ENCODE peak calls at places on chromosomes 7 and 10, in ten cellular contexts. One of them, this sample, is unnamed.

GRCh38 chr10:44882146-44882720 is 28.9 kb upstream of the TMEM72 start:
- DNase-seq in fibroblast of the aortic adventitia: no peak
- DNase-seq in astrocyte of the spinal cord: no peak
- DNase-seq in foreskin fibroblast: no peak
- DNase-seq in neural progenitor cell: no peak
- DNase-seq in WTC11: no peak
- DNase-seq in GM10248: no peak
- DNase-seq in fibroblast of mammary gland: no peak
- DNase-seq in transverse colon: no peak
- DNase-seq in mucosa of descending colon: no peak
- DNase-seq in this sample: no peak

GRCh38 chr10:98217793-98218192 is 50.2 kb downstream of the LOXL4 start:
- DNase-seq in fibroblast of the aortic adventitia: no peak
- DNase-seq in astrocyte of the spinal cord: no peak
- DNase-seq in foreskin fibroblast: no peak
- DNase-seq in neural progenitor cell: no peak
- DNase-seq in WTC11: no peak
- DNase-seq in GM10248: no peak
- DNase-seq in fibroblast of mammary gland: no peak
- DNase-seq in transverse colon: no peak
- DNase-seq in mucosa of descending colon: no peak
- DNase-seq in this sample: no peak

GRCh38 chr10:47404446-47404845 is 20.4 kb upstream of the ZNF488 start:
- DNase-seq in fibroblast of the aortic adventitia: no peak
- DNase-seq in astrocyte of the spinal cord: no peak
- DNase-seq in foreskin fibroblast: no peak
- DNase-seq in neural progenitor cell: no peak
- DNase-seq in WTC11: no peak
- DNase-seq in GM10248: no peak
- DNase-seq in fibroblast of mammary gland: no peak
- DNase-seq in transverse colon: no peak
- DNase-seq in mucosa of descending colon: no peak
- DNase-seq in this sample: no peak

GRCh38 chr10:72729528-72729927 is 37.6 kb downstream of the MCU start:
- DNase-seq in fibroblast of the aortic adventitia: peak
- DNase-seq in astrocyte of the spinal cord: no peak
- DNase-seq in foreskin fibroblast: no peak
- DNase-seq in neural progenitor cell: no peak
- DNase-seq in WTC11: no peak
- DNase-seq in GM10248: peak
- DNase-seq in fibroblast of mammary gland: no peak
- DNase-seq in transverse colon: no peak
- DNase-seq in mucosa of descending colon: no peak
- DNase-seq in this sample: no peak

GRCh38 chr7:156374335-156374734 is 266.2 kb upstream of the RNF32 start:
- DNase-seq in fibroblast of the aortic adventitia: no peak
- DNase-seq in astrocyte of the spinal cord: no peak
- DNase-seq in foreskin fibroblast: no peak
- DNase-seq in neural progenitor cell: no peak
- DNase-seq in WTC11: no peak
- DNase-seq in GM10248: no peak
- DNase-seq in fibroblast of mammary gland: no peak
- DNase-seq in transverse colon: no peak
- DNase-seq in mucosa of descending colon: no peak
- DNase-seq in this sample: no peak

GRCh38 chr10:79048639-79049550 is 19.9 kb upstream of the ZMIZ1 start:
- DNase-seq in fibroblast of the aortic adventitia: no peak
- DNase-seq in astrocyte of the spinal cord: no peak
- DNase-seq in foreskin fibroblast: no peak
- DNase-seq in neural progenitor cell: no peak
- DNase-seq in WTC11: peak
- DNase-seq in GM10248: no peak
- DNase-seq in fibroblast of mammary gland: no peak
- DNase-seq in transverse colon: no peak
- DNase-seq in mucosa of descending colon: peak
- DNase-seq in this sample: no peak

GRCh38 chr10:71657604-71658348 is 61.8 kb downstream of the C10orf105 start:
- DNase-seq in fibroblast of the aortic adventitia: no peak
- DNase-seq in astrocyte of the spinal cord: no peak
- DNase-seq in foreskin fibroblast: no peak
- DNase-seq in neural progenitor cell: peak
- DNase-seq in WTC11: peak
- DNase-seq in GM10248: no peak
- DNase-seq in fibroblast of mammary gland: no peak
- DNase-seq in transverse colon: no peak
- DNase-seq in mucosa of descending colon: no peak
- DNase-seq in this sample: no peak

GRCh38 chr7:156095908-156096539 is 283.8 kb upstream of the SHH start:
- DNase-seq in fibroblast of the aortic adventitia: no peak
- DNase-seq in astrocyte of the spinal cord: no peak
- DNase-seq in foreskin fibroblast: no peak
- DNase-seq in neural progenitor cell: no peak
- DNase-seq in WTC11: no peak
- DNase-seq in GM10248: no peak
- DNase-seq in fibroblast of mammary gland: no peak
- DNase-seq in transverse colon: no peak
- DNase-seq in mucosa of descending colon: no peak
- DNase-seq in this sample: no peak

GRCh38 chr10:24841530-24841929 is 110.9 kb downstream of the PRTFDC1 start:
- DNase-seq in fibroblast of the aortic adventitia: no peak
- DNase-seq in astrocyte of the spinal cord: no peak
- DNase-seq in foreskin fibroblast: no peak
- DNase-seq in neural progenitor cell: no peak
- DNase-seq in WTC11: no peak
- DNase-seq in GM10248: no peak
- DNase-seq in fibroblast of mammary gland: no peak
- DNase-seq in transverse colon: no peak
- DNase-seq in mucosa of descending colon: no peak
- DNase-seq in this sample: no peak

GRCh38 chr10:24842856-24843255 is 109.5 kb downstream of the PRTFDC1 start:
- DNase-seq in fibroblast of the aortic adventitia: no peak
- DNase-seq in astrocyte of the spinal cord: no peak
- DNase-seq in foreskin fibroblast: no peak
- DNase-seq in neural progenitor cell: no peak
- DNase-seq in WTC11: no peak
- DNase-seq in GM10248: no peak
- DNase-seq in fibroblast of mammary gland: no peak
- DNase-seq in transverse colon: no peak
- DNase-seq in mucosa of descending colon: no peak
- DNase-seq in this sample: no peak

GRCh38 chr10:24847476-24847875 is 104.9 kb downstream of the PRTFDC1 start:
- DNase-seq in fibroblast of the aortic adventitia: peak
- DNase-seq in astrocyte of the spinal cord: no peak
- DNase-seq in foreskin fibroblast: no peak
- DNase-seq in neural progenitor cell: no peak
- DNase-seq in WTC11: no peak
- DNase-seq in GM10248: no peak
- DNase-seq in fibroblast of mammary gland: no peak
- DNase-seq in transverse colon: no peak
- DNase-seq in mucosa of descending colon: no peak
- DNase-seq in this sample: no peak

GRCh38 chr10:24844742-24845141 is 107.7 kb downstream of the PRTFDC1 start:
- DNase-seq in fibroblast of the aortic adventitia: no peak
- DNase-seq in astrocyte of the spinal cord: no peak
- DNase-seq in foreskin fibroblast: no peak
- DNase-seq in neural progenitor cell: no peak
- DNase-seq in WTC11: no peak
- DNase-seq in GM10248: no peak
- DNase-seq in fibroblast of mammary gland: no peak
- DNase-seq in transverse colon: no peak
- DNase-seq in mucosa of descending colon: no peak
- DNase-seq in this sample: no peak

DNA sequence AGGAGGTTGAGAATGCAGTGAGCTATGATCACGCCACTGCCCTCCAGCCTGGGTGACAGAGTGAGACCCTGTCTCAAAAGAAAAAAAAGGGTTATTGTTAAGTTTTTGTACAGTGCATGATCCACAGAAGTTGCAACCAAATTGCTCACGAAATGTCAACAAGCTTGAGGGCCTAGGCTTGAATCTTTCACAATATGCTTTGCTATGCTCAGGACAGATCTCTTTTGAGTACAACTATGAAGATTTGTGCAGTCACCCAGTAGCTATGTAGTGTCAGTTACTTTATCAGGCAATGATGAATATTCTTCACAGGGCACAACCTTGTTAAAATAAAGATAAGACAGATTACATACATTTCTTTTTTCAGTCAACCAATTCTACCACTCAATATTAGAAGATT is 109.2 kb downstream of the PRTFDC1 start:
- DNase-seq in fibroblast of the aortic adventitia: no peak
- DNase-seq in astrocyte of the spinal cord: no peak
- DNase-seq in foreskin fibroblast: no peak
- DNase-seq in neural progenitor cell: no peak
- DNase-seq in WTC11: no peak
- DNase-seq in GM10248: no peak
- DNase-seq in fibroblast of mammary gland: no peak
- DNase-seq in transverse colon: no peak
- DNase-seq in mucosa of descending colon: no peak
- DNase-seq in this sample: no peak
- TF ChIP-seq CTCF in fibroblast of the aortic adventitia: no peak
- TF ChIP-seq CTCF in astrocyte of the spinal cord: no peak
- TF ChIP-seq CTCF in foreskin fibroblast: no peak
- TF ChIP-seq CTCF in neural progenitor cell: no peak
- TF ChIP-seq CTCF in WTC11: no peak
- TF ChIP-seq CTCF in GM10248: no peak
- TF ChIP-seq CTCF in fibroblast of mammary gland: no peak
- TF ChIP-seq CTCF in transverse colon: no peak
- TF ChIP-seq CTCF in mucosa of descending colon: no peak
- TF ChIP-seq CTCF in this sample: no peak

DNA sequence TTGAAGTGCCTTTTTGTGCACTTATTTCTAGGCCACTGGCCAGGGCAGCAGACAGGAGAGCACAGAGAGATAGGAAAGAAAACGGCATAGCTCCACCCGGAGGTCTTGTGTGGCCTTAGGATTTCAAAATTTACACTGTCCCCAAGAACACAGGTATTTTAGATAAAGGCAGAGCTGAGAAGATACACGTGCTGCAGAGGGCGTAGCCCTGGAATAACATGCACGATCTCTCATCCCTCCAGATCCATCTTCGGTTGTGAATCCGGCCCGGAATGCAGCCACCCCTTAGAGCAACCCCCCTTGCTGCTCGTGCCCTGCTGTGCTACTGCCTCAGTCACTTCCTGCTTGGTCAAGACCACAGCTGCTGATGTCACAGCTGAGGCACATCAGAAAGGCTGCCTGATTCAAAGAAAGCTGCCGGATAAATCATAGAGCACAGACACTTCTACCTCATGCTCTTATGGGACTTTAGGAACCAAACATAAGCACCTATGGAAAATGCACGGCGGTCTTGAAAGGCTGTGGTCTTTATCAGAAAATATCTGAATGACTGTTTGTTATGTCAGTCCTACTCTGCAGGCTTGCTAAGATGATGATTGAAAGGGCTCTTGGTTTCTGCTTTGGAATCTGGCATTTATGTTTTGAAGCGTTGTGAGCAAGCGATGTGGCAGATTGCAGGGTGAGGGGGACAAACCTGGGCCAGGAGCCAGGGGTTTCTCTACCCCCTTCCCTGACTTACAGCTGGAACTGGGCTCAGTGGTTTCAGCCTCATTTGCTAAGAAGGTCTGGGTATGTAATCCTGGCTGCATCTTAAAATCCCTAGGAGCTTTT is 152.0 kb downstream of the SVIL start:
- DNase-seq in fibroblast of the aortic adventitia: peak
- DNase-seq in astrocyte of the spinal cord: peak
- DNase-seq in foreskin fibroblast: peak
- DNase-seq in neural progenitor cell: peak
- DNase-seq in WTC11: peak
- DNase-seq in GM10248: no peak
- DNase-seq in fibroblast of mammary gland: peak
- DNase-seq in transverse colon: no peak
- DNase-seq in mucosa of descending colon: no peak
- DNase-seq in this sample: peak
- TF ChIP-seq CTCF in fibroblast of the aortic adventitia: no peak
- TF ChIP-seq CTCF in astrocyte of the spinal cord: no peak
- TF ChIP-seq CTCF in foreskin fibroblast: no peak
- TF ChIP-seq CTCF in neural progenitor cell: peak
- TF ChIP-seq CTCF in WTC11: no peak
- TF ChIP-seq CTCF in GM10248: no peak
- TF ChIP-seq CTCF in fibroblast of mammary gland: no peak
- TF ChIP-seq CTCF in transverse colon: no peak
- TF ChIP-seq CTCF in mucosa of descending colon: no peak
- TF ChIP-seq CTCF in this sample: peak

GRCh38 chr10:131499566-131499965 is 188.0 kb upstream of the TCERG1L start:
- DNase-seq in fibroblast of the aortic adventitia: no peak
- DNase-seq in astrocyte of the spinal cord: no peak
- DNase-seq in foreskin fibroblast: no peak
- DNase-seq in neural progenitor cell: no peak
- DNase-seq in WTC11: no peak
- DNase-seq in GM10248: no peak
- DNase-seq in fibroblast of mammary gland: no peak
- DNase-seq in transverse colon: no peak
- DNase-seq in mucosa of descending colon: no peak
- DNase-seq in this sample: no peak

GRCh38 chr10:131494451-131494850 is 182.9 kb upstream of the TCERG1L start:
- DNase-seq in fibroblast of the aortic adventitia: no peak
- DNase-seq in astrocyte of the spinal cord: no peak
- DNase-seq in foreskin fibroblast: no peak
- DNase-seq in neural progenitor cell: no peak
- DNase-seq in WTC11: no peak
- DNase-seq in GM10248: no peak
- DNase-seq in fibroblast of mammary gland: no peak
- DNase-seq in transverse colon: no peak
- DNase-seq in mucosa of descending colon: no peak
- DNase-seq in this sample: no peak

GRCh38 chr10:131495892-131496291 is 184.4 kb upstream of the TCERG1L start:
- DNase-seq in fibroblast of the aortic adventitia: no peak
- DNase-seq in astrocyte of the spinal cord: no peak
- DNase-seq in foreskin fibroblast: no peak
- DNase-seq in neural progenitor cell: no peak
- DNase-seq in WTC11: no peak
- DNase-seq in GM10248: no peak
- DNase-seq in fibroblast of mammary gland: no peak
- DNase-seq in transverse colon: no peak
- DNase-seq in mucosa of descending colon: no peak
- DNase-seq in this sample: peak

GRCh38 chr10:131495224-131495623 is 183.7 kb upstream of the TCERG1L start:
- DNase-seq in fibroblast of the aortic adventitia: no peak
- DNase-seq in astrocyte of the spinal cord: no peak
- DNase-seq in foreskin fibroblast: no peak
- DNase-seq in neural progenitor cell: no peak
- DNase-seq in WTC11: no peak
- DNase-seq in GM10248: no peak
- DNase-seq in fibroblast of mammary gland: no peak
- DNase-seq in transverse colon: no peak
- DNase-seq in mucosa of descending colon: no peak
- DNase-seq in this sample: no peak

GRCh38 chr10:131496351-131497052 is 185.0 kb upstream of the TCERG1L start:
- DNase-seq in fibroblast of the aortic adventitia: no peak
- DNase-seq in astrocyte of the spinal cord: no peak
- DNase-seq in foreskin fibroblast: no peak
- DNase-seq in neural progenitor cell: peak
- DNase-seq in WTC11: no peak
- DNase-seq in GM10248: no peak
- DNase-seq in fibroblast of mammary gland: no peak
- DNase-seq in transverse colon: no peak
- DNase-seq in mucosa of descending colon: no peak
- DNase-seq in this sample: peak
- TF ChIP-seq CTCF in fibroblast of the aortic adventitia: no peak
- TF ChIP-seq CTCF in astrocyte of the spinal cord: no peak
- TF ChIP-seq CTCF in foreskin fibroblast: no peak
- TF ChIP-seq CTCF in neural progenitor cell: peak
- TF ChIP-seq CTCF in WTC11: no peak
- TF ChIP-seq CTCF in GM10248: no peak
- TF ChIP-seq CTCF in fibroblast of mammary gland: no peak
- TF ChIP-seq CTCF in transverse colon: no peak
- TF ChIP-seq CTCF in mucosa of descending colon: no peak
- TF ChIP-seq CTCF in this sample: no peak

DNA sequence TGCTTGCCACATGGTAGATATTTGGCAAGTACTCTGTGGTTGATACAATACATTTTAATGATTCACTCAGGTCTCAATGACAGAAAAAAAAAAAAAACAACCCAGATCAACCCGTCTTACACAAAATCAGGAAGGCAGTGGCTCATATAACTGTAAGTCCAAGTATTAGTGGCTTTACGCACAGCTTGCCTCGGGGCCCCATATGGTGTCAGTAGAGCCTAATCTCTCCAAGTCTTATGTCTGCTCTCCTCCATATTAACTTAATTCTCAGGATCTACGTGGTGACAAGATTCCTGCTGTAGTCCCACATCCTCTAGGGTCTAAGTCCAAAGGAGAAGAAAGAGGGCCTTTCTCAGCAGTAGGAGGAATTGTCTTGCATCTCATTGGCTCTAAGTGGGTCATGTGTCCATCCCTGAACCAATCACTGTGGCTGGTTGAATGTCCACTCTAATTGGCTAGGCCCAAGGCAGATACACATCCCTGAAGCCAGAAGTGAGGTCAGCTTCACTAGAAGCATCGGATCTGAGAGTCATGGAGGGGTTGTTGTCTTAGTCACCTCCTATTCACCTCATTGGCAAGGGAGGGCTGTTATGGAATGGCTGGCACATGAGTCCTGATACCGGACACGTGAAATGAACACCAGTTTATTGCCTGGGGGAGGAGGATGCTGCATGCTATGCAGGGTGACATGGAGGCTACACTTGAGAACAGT is 20.4 kb upstream of the PLPP4 start:
- DNase-seq in fibroblast of the aortic adventitia: peak
- DNase-seq in astrocyte of the spinal cord: peak
- DNase-seq in foreskin fibroblast: no peak
- DNase-seq in neural progenitor cell: no peak
- DNase-seq in WTC11: no peak
- DNase-seq in GM10248: no peak
- DNase-seq in fibroblast of mammary gland: no peak
- DNase-seq in transverse colon: no peak
- DNase-seq in mucosa of descending colon: no peak
- DNase-seq in this sample: no peak
- TF ChIP-seq CTCF in fibroblast of the aortic adventitia: peak
- TF ChIP-seq CTCF in astrocyte of the spinal cord: no peak
- TF ChIP-seq CTCF in foreskin fibroblast: no peak
- TF ChIP-seq CTCF in neural progenitor cell: no peak
- TF ChIP-seq CTCF in WTC11: no peak
- TF ChIP-seq CTCF in GM10248: no peak
- TF ChIP-seq CTCF in fibroblast of mammary gland: no peak
- TF ChIP-seq CTCF in transverse colon: no peak
- TF ChIP-seq CTCF in mucosa of descending colon: no peak
- TF ChIP-seq CTCF in this sample: no peak